ENCODE peak calls at places on chromosomes 1 and 21, in four cellular contexts. One of them, this sample, is unnamed.

GRCh38 chr1:8902765-8903164 is 24.3 kb upstream of the ENO1 start:
- DNase-seq in HepG2: no peak
- DNase-seq in K562: no peak
- DNase-seq in GM12878: no peak
- DNase-seq in this sample: no peak

GRCh38 chr1:28339551-28339950 is 10.7 kb downstream of the MED18 start:
- DNase-seq in K562: no peak
- DNase-seq in HepG2: no peak
- DNase-seq in GM12878: no peak
- DNase-seq in this sample: no peak

GRCh38 chr1:12088607-12089006 is 25.5 kb downstream of the TNFRSF8 start:
- DNase-seq in HepG2: no peak
- DNase-seq in K562: no peak
- DNase-seq in GM12878: no peak
- DNase-seq in this sample: no peak

GRCh38 chr1:162206749-162207635 is 137.5 kb downstream of the NOS1AP start:
- DNase-seq in K562: no peak
- DNase-seq in GM12878: no peak
- DNase-seq in HepG2: peak
- DNase-seq in this sample: peak

GRCh38 chr1:4494558-4494957 is 159.9 kb upstream of the AJAP1 start:
- DNase-seq in K562: peak
- DNase-seq in GM12878: no peak
- DNase-seq in HepG2: no peak
- DNase-seq in this sample: no peak

GRCh38 chr1:110390096-110390495 is 730 bp downstream of the SLC16A4 start:
- DNase-seq in K562: peak
- DNase-seq in HepG2: no peak
- DNase-seq in GM12878: no peak
- DNase-seq in this sample: peak

GRCh38 chr1:47465605-47466004 is 27.8 kb downstream of the FOXD2 start:
- DNase-seq in K562: no peak
- DNase-seq in HepG2: no peak
- DNase-seq in GM12878: no peak
- DNase-seq in this sample: no peak

GRCh38 chr1:119368556-119368955 is at the start of gene HAO2:
- DNase-seq in HepG2: no peak
- DNase-seq in K562: no peak
- DNase-seq in GM12878: no peak
- DNase-seq in this sample: no peak

GRCh38 chr1:225461533-225462428 is 33.9 kb upstream of the LBR start:
- DNase-seq in K562: no peak
- DNase-seq in GM12878: no peak
- DNase-seq in HepG2: no peak
- DNase-seq in this sample: no peak

GRCh38 chr1:211553549-211553948 is 25.4 kb downstream of the SLC30A1 start:
- DNase-seq in K562: no peak
- DNase-seq in HepG2: no peak
- DNase-seq in GM12878: no peak
- DNase-seq in this sample: no peak

GRCh38 chr1:211885746-211886522 is 55.4 kb upstream of the LPGAT1 start:
- DNase-seq in GM12878: no peak
- DNase-seq in K562: no peak
- DNase-seq in HepG2: peak
- DNase-seq in this sample: no peak

GRCh38 chr1:221035680-221036153 is 156.5 kb downstream of the HLX start:
- DNase-seq in HepG2: no peak
- DNase-seq in K562: peak
- DNase-seq in GM12878: no peak
- DNase-seq in this sample: no peak

GRCh38 chr1:87135313-87135712 is 193.4 kb upstream of the LMO4 start:
- DNase-seq in HepG2: no peak
- DNase-seq in GM12878: no peak
- DNase-seq in K562: no peak
- DNase-seq in this sample: no peak

GRCh38 chr1:180572745-180573144 is 14.0 kb downstream of the OVAAL start:
- DNase-seq in K562: no peak
- DNase-seq in HepG2: no peak
- DNase-seq in GM12878: no peak
- DNase-seq in this sample: no peak

GRCh38 chr1:24803220-24803619 is 58.0 kb downstream of the CLIC4 start:
- DNase-seq in GM12878: no peak
- DNase-seq in HepG2: no peak
- DNase-seq in K562: no peak
- DNase-seq in this sample: no peak

GRCh38 chr21:21612446-21612845 is 614.2 kb downstream of the NCAM2 start:
- DNase-seq in HepG2: no peak
- DNase-seq in K562: no peak
- DNase-seq in GM12878: no peak
- DNase-seq in this sample: no peak
- TF ChIP-seq FOXM1 in HepG2: no peak
- TF ChIP-seq FOXM1 in K562: no peak
- TF ChIP-seq FOXM1 in GM12878: no peak
- TF ChIP-seq FOXM1 in this sample: no peak

DNA sequence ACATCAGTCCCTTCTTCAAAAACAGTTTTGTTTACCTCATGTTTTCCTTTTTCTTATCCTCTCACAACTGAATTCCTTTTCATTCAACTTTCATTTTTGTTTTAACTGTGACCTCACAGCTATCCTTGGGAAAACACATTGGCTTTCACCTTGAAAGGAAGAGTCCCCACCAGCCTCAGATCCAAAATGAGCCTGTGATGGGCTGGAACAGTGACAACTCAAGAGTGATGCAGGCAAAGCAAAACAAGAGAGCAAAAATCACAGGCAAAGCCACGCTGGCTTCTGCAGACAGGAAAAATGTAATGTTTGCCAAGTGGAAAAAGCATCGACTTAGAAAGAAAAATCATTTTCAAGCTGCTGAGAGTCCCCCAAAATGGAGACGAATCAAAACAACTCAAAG is 51.0 kb downstream of the ALG14 start:
- DNase-seq in HepG2: no peak
- DNase-seq in K562: no peak
- DNase-seq in GM12878: no peak
- DNase-seq in this sample: no peak
- TF ChIP-seq BHLHE40 in HepG2: no peak
- TF ChIP-seq BHLHE40 in K562: no peak
- TF ChIP-seq BHLHE40 in GM12878: no peak
- TF ChIP-seq BHLHE40 in this sample: no peak

DNA sequence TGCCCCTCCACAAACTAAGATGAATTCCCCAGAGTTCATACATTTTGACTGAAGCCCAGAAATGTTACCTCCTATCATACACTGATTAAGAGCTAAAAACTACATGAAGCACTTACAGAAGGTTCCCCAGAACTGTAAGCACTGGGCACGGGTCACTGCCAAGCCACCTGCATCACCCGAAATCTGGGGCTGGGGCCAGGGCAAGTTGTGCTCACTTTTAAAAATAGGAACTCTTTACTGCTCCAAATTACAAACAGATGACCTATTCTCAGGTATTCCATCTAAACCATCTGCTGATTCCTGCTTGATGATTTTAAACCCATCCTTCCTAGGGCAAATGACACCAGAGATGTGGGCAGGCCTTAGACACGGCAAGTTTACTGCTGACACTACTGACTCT is 4.8 kb downstream of the SETD4 start:
- DNase-seq in HepG2: no peak
- DNase-seq in GM12878: no peak
- DNase-seq in K562: no peak
- DNase-seq in this sample: no peak
- TF ChIP-seq FOXM1 in HepG2: no peak
- TF ChIP-seq FOXM1 in GM12878: no peak
- TF ChIP-seq FOXM1 in K562: no peak
- TF ChIP-seq FOXM1 in this sample: no peak

DNA sequence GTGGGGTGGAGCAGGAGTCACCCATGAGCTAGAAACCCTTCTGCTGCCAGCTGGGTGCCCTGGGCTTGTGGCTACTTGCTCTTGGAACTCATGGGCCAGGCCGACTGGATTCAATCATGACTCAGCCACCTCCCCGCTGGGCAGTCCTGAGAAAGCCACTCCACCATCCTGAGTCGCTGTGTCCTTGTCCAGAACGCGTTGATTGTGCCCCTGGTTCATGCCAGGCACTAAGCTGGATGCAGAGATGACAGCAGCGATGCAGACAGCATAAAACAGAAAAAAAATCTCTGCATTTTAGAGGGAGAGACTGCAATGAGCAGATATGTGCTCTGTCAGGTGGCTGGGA is 10.6 kb downstream of the PADI1 start:
- DNase-seq in K562: no peak
- DNase-seq in HepG2: no peak
- DNase-seq in GM12878: no peak
- DNase-seq in this sample: no peak
- TF ChIP-seq BHLHE40 in K562: no peak
- TF ChIP-seq BHLHE40 in HepG2: no peak
- TF ChIP-seq BHLHE40 in GM12878: no peak
- TF ChIP-seq BHLHE40 in this sample: no peak

This sample was measured in HEK293T.